ENCODE peak calls at places on chromosomes 12 and 14, in seven cellular contexts. P, G, O, B, S, H and U are unnamed samples.
A peak's percentile ranks its signal among the peaks of the same experiment; 100 is the strongest.

GRCh38 chr12:15151141-15152091 is 69.8 kb downstream of the RERG start:
- DNase-seq in P (no peak), G (no peak), O (no peak), B (peak; percentile 46), S (no peak), H (peak; percentile 52), U (no peak)

GRCh38 chr12:117101953-117102833 is 3.0 kb upstream of the TESC start:
- DNase-seq in P (no peak), G (no peak), O (no peak), B (no peak), S (no peak), H (no peak), U (no peak)

GRCh38 chr12:101925352-101925751 is 48.0 kb downstream of the DRAM1 start:
- DNase-seq in P (peak; percentile 19), G (no peak), O (peak; percentile 100), B (peak; percentile 98), S (no peak), H (no peak), U (no peak)

GRCh38 chr12:39252628-39253027 is 190.3 kb downstream of the KIF21A start:
- DNase-seq in P (no peak), G (no peak), O (no peak), B (no peak), S (no peak), H (no peak), U (no peak)

GRCh38 chr14:61320806-61321384 is 484 bp upstream of the PRKCH start:
- DNase-seq in P (peak; percentile 21), G (no peak), O (no peak), B (no peak), S (no peak), H (no peak), U (no peak)

GRCh38 chr12:57093412-57094193 is 4.7 kb downstream of the NAB2 start:
- DNase-seq in P (peak; percentile 55), G (no peak), O (peak; percentile 77), B (peak; percentile 94), S (peak; percentile 92), H (peak; percentile 38), U (no peak)

GRCh38 chr14:67491285-67491684 is 2.8 kb upstream of the TMEM229B start:
- DNase-seq in P (no peak), G (no peak), O (no peak), B (no peak), S (no peak), H (no peak), U (no peak)

GRCh38 chr12:14950982-14951746 is 10.2 kb downstream of the ARHGDIB start:
- DNase-seq in P (no peak), G (no peak), O (no peak), B (peak; percentile 63), S (no peak), H (peak; percentile 88), U (no peak)

GRCh38 chr14:59208224-59208814 is 19.9 kb downstream of the DAAM1 start:
- DNase-seq in P (no peak), G (no peak), O (peak; percentile 89), B (peak; percentile 35), S (no peak), H (no peak), U (no peak)

GRCh38 chr12:50257226-50258166 is 25.8 kb downstream of the LIMA1 start:
- DNase-seq in P (peak; percentile 43), G (no peak), O (no peak), B (peak; percentile 77), S (no peak), H (peak; percentile 64), U (no peak)

GRCh38 chr12:49937639-49938300 is 12.8 kb upstream of the AQP2 start:
- DNase-seq in P (no peak), G (no peak), O (no peak), B (no peak), S (no peak), H (no peak), U (no peak)

GRCh38 chr14:22955702-22956575 is 951 bp downstream of the HAUS4 start:
- DNase-seq in P (no peak), G (no peak), O (peak; percentile 10), B (no peak), S (no peak), H (no peak), U (no peak)

GRCh38 chr12:65355461-65355860 is 77.0 kb downstream of the MSRB3 start:
- DNase-seq in P (no peak), G (no peak), O (peak; percentile 68), B (no peak), S (no peak), H (no peak), U (no peak)

GRCh38 chr14:56271988-56272387 is 153.8 kb downstream of the PELI2 start:
- DNase-seq in P (no peak), G (no peak), O (peak; percentile 95), B (peak; percentile 52), S (no peak), H (no peak), U (no peak)

GRCh38 chr14:70917633-70918032 is 10.4 kb downstream of the PCNX1 start:
- DNase-seq in P (no peak), G (no peak), O (no peak), B (no peak), S (no peak), H (no peak), U (no peak)

GRCh38 chr12:127548123-127548553 is 718.8 kb upstream of the TMEM132C start:
- DNase-seq in P (no peak), G (no peak), O (peak; percentile 93), B (no peak), S (no peak), H (no peak), U (no peak)

GRCh38 chr12:121968880-121969279 is 50.5 kb downstream of the CFAP251 start:
- DNase-seq in P (no peak), G (no peak), O (no peak), B (no peak), S (peak; percentile 12), H (no peak), U (peak; percentile 58)